ENCODE peak calls at places on chromosomes 5 and 9, in four cellular contexts. Z is stimulated activated CD4-positive, alpha-beta T cell treated with anti-CD3 and anti-CD28 coated beads, Interleukin-4, amount 100 ng/mL, for 4 hours; Q is T-cell; M is GM13977. J is an unnamed sample.

GRCh38 chr5:83001788-83002381 is 75.3 kb downstream of the TMEM167A start:
- DNase-seq in Z (no peak), Q (no peak), M (no peak), J (no peak)

GRCh38 chr9:96524045-96524444 is 74.1 kb downstream of the HABP4 start:
- DNase-seq in Z (no peak), Q (no peak), M (no peak), J (no peak)

GRCh38 chr5:160616712-160617497 is 195.2 kb downstream of the PTTG1 start:
- DNase-seq in Z (no peak), Q (no peak), M (no peak), J (no peak)

GRCh38 chr5:170896779-170897178 is 35.0 kb downstream of the RANBP17 start:
- DNase-seq in Z (no peak), Q (no peak), M (no peak), J (no peak)

GRCh38 chr9:17578577-17578910 is 322 bp upstream of the SH3GL2 start:
- DNase-seq in Z (no peak), Q (no peak), M (no peak), J (no peak)

GRCh38 chr5:146076455-146076854 is 28.9 kb downstream of the PLAC8L1 start:
- DNase-seq in Z (no peak), Q (no peak), M (no peak), J (no peak)

GRCh38 chr5:61159841-61160240 is 2.4 kb downstream of the SMIM15 start:
- DNase-seq in Z (no peak), Q (no peak), M (no peak), J (no peak)

GRCh38 chr9:87276851-87277251 is 220.8 kb upstream of the DAPK1 start:
- DNase-seq in Z (no peak), Q (no peak), M (no peak), J (no peak)

GRCh38 chr9:37197158-37198033 is 77.0 kb downstream of the ZCCHC7 start:
- DNase-seq in Z (no peak), Q (no peak), M (peak; percentile 22), J (no peak)

GRCh38 chr5:79871721-79872120 is 119.3 kb downstream of the MTX3 start:
- DNase-seq in Z (no peak), Q (no peak), M (no peak), J (no peak)

GRCh38 chr5:51380603-51381207 is 2.5 kb upstream of the ISL1 start:
- DNase-seq in Z (no peak), Q (no peak), M (peak; percentile 58), J (no peak)

GRCh38 chr5:180006116-180006515 is 65.4 kb downstream of the RNF130 start:
- DNase-seq in Z (no peak), Q (no peak), M (no peak), J (no peak)

GRCh38 chr5:172979778-172980177 is 3.8 kb upstream of the ATP6V0E1 start:
- DNase-seq in Z (no peak), Q (no peak), M (no peak), J (no peak)

GRCh38 chr9:94860678-94861588 is 134.4 kb downstream of the AOPEP start:
- DNase-seq in Z (peak; percentile 60), Q (peak; percentile 81), M (peak; percentile 80), J (no peak)

GRCh38 chr9:123421211-123421585 is 65.2 kb downstream of the CRB2 start:
- DNase-seq in Z (no peak), Q (no peak), M (no peak), J (no peak)

GRCh38 chr9:79471577-79472543 is 99.9 kb upstream of the TLE4 start:
- DNase-seq in Z (no peak), Q (peak; percentile 3), M (no peak), J (no peak)

GRCh38 chr5:1052076-1052475 is 43.5 kb downstream of the NKD2 start:
- DNase-seq in Z (no peak), Q (no peak), M (no peak), J (no peak)

GRCh38 chr5:169171495-169171894 is 129.4 kb downstream of the SLIT3 start:
- DNase-seq in Z (no peak), Q (no peak), M (no peak), J (no peak)

GRCh38 chr5:103375863-103376591 is 117.5 kb downstream of the MACIR start:
- DNase-seq in Z (no peak), Q (no peak), M (no peak), J (no peak)

GRCh38 chr9:127188396-127188795 is 66.0 kb upstream of the ANGPTL2 start:
- DNase-seq in Z (no peak), Q (no peak), M (no peak), J (no peak)

GRCh38 chr5:4053111-4053510 is 457.5 kb downstream of the IRX1 start:
- DNase-seq in Z (no peak), Q (no peak), M (no peak), J (no peak)

GRCh38 chr5:178057839-178058238 is 55.5 kb upstream of the N4BP3 start:
- DNase-seq in Z (no peak), Q (no peak), M (no peak), J (no peak)

GRCh38 chr5:136061630-136062381 is 33.0 kb downstream of the TGFBI start:
- DNase-seq in Z (no peak), Q (no peak), M (no peak), J (no peak)

GRCh38 chr9:133658442-133659431 is 22.6 kb downstream of the DBH start:
- DNase-seq in Z (peak; percentile 25), Q (no peak), M (no peak), J (no peak)

GRCh38 chr5:73968729-73969128 is 342.7 kb downstream of the ARHGEF28 start:
- DNase-seq in Z (no peak), Q (no peak), M (no peak), J (no peak)